ENCODE peak calls at places on chromosomes 16 and 17, in seven cellular contexts. E is GM20000, X is brain microvascular endothelial cell, U is prostate gland, Z is ovary, L is fibroblast of lung, J is esophagus muscularis mucosa. R is an unnamed sample.

GRCh38 chr17:7852919-7853692 is 1.8 kb upstream of the TMEM88 start:
- DNase-seq in E (no peak), X (no peak), U (no peak), Z (peak; percentile 51), L (no peak), J (no peak), R (no peak)

GRCh38 chr17:72978593-72979218 is 113.8 kb downstream of the SLC39A11 start:
- DNase-seq in E (no peak), X (no peak), U (no peak), Z (no peak), L (no peak), J (no peak), R (peak; percentile 49)

GRCh38 chr16:4505356-4506153 is 29.4 kb downstream of the HMOX2 start:
- DNase-seq in E (peak; percentile 70), X (no peak), U (no peak), Z (no peak), L (no peak), J (no peak), R (no peak)

GRCh38 chr16:56670640-56670934 is 973 bp downstream of the MT1H start:
- DNase-seq in E (no peak), X (no peak), U (no peak), Z (no peak), L (no peak), J (no peak), R (no peak)

GRCh38 chr16:57146735-57147134 is 39.1 kb downstream of the PSME3IP1 start:
- DNase-seq in E (no peak), X (no peak), U (no peak), Z (no peak), L (no peak), J (no peak), R (no peak)

GRCh38 chr17:34117332-34117731 is 137.8 kb upstream of the CCL2 start:
- DNase-seq in E (no peak), X (no peak), U (no peak), Z (no peak), L (no peak), J (peak; percentile 86), R (no peak)

GRCh38 chr17:29958947-29959657 is 17.7 kb downstream of the EFCAB5 start:
- DNase-seq in E (no peak), X (no peak), U (no peak), Z (no peak), L (no peak), J (no peak), R (peak; percentile 8)

GRCh38 chr17:927611-928461 is 51.7 kb downstream of the NXN start:
- DNase-seq in E (no peak), X (peak; percentile 65), U (peak; percentile 83), Z (no peak), L (peak; percentile 97), J (no peak), R (peak; percentile 95)

GRCh38 chr17:40460585-40460975 is 17.3 kb downstream of the IGFBP4 start:
- DNase-seq in E (no peak), X (no peak), U (no peak), Z (no peak), L (peak; percentile 28), J (no peak), R (no peak)

GRCh38 chr17:40952675-40953074 is 14.1 kb downstream of the KRT39 start:
- DNase-seq in E (no peak), X (peak; percentile 84), U (no peak), Z (no peak), L (peak; percentile 40), J (no peak), R (peak; percentile 88)

GRCh38 chr16:78871241-78871640 is 729.3 kb downstream of the MAF start:
- DNase-seq in E (no peak), X (no peak), U (no peak), Z (no peak), L (no peak), J (no peak), R (no peak)

DNA sequence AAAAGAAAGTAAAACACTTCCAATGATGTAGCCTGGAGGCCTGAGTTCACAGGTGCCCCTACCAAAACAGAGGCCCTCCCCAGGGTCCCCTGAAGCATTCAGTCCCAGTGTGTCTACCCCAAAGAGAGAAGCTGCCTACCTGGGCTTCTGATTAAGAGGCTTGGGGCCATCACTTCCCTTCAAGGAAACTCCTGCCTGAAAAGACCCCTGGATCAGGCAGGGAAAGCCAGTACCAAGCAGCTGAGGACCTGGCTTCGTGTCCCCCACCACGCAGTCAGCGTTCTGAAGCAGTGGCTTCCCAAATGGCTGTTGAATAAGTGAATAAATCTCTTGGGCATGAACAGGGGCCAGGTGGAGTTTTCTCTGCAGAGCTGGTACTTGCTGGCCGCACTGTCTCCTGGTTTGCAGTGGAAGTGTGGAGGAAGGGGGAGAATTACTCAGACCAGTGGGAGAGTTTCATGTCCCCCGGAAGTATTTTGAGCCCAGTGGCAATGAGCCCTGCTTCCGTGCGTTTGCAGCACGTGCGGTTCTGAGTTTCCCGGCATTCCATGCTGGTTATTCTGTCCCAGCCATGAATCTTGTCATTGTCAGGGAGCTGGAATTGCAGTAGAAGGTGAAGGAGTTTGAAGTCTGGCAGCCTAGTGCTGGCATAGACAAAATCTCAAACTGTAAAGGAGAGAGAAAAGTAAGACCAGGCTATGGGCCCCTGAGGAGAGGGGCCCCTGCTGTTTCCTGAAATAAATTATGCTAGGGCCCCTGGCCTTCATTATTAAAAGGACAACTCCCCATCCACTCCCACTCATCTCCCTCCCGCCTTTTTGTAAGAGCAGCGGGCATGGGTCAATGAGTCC is 27.0 kb downstream of the RMI2 start:
- DNase-seq in E (no peak), X (no peak), U (no peak), Z (no peak), L (no peak), J (no peak), R (no peak)
- TF ChIP-seq CTCF in E (no peak), X (no peak), U (no peak), Z (no peak), L (no peak), J (no peak), R (no peak)

GRCh38 chr16:74627506-74628220 is 20.7 kb upstream of the GLG1 start:
- DNase-seq in E (no peak), X (no peak), U (no peak), Z (no peak), L (peak; percentile 26), J (no peak), R (peak; percentile 47)
- TF ChIP-seq CTCF in E (no peak), X (no peak), U (no peak), Z (no peak), L (no peak), J (no peak), R (no peak)

GRCh38 chr17:80455328-80455710 is 21.1 kb downstream of the NPTX1 start:
- DNase-seq in E (peak; percentile 83), X (peak; percentile 38), U (no peak), Z (no peak), L (no peak), J (no peak), R (no peak)

GRCh38 chr17:80453126-80453979 is 23.1 kb downstream of the NPTX1 start:
- DNase-seq in E (no peak), X (no peak), U (no peak), Z (no peak), L (no peak), J (no peak), R (no peak)

GRCh38 chr17:80453980-80454556 is 22.3 kb downstream of the NPTX1 start:
- DNase-seq in E (no peak), X (no peak), U (no peak), Z (peak; percentile 52), L (peak; percentile 21), J (no peak), R (no peak)

GRCh38 chr17:80455784-80456183 is 20.6 kb downstream of the NPTX1 start:
- DNase-seq in E (no peak), X (no peak), U (no peak), Z (no peak), L (no peak), J (no peak), R (no peak)

GRCh38 chr17:80454557-80455327 is 21.7 kb downstream of the NPTX1 start:
- DNase-seq in E (peak; percentile 99), X (peak; percentile 92), U (peak; percentile 96), Z (peak; percentile 98), L (peak; percentile 96), J (peak; percentile 98), R (peak; percentile 98)
- TF ChIP-seq CTCF in E (no peak), X (no peak), U (no peak), Z (no peak), L (no peak), J (no peak), R (no peak)

DNA sequence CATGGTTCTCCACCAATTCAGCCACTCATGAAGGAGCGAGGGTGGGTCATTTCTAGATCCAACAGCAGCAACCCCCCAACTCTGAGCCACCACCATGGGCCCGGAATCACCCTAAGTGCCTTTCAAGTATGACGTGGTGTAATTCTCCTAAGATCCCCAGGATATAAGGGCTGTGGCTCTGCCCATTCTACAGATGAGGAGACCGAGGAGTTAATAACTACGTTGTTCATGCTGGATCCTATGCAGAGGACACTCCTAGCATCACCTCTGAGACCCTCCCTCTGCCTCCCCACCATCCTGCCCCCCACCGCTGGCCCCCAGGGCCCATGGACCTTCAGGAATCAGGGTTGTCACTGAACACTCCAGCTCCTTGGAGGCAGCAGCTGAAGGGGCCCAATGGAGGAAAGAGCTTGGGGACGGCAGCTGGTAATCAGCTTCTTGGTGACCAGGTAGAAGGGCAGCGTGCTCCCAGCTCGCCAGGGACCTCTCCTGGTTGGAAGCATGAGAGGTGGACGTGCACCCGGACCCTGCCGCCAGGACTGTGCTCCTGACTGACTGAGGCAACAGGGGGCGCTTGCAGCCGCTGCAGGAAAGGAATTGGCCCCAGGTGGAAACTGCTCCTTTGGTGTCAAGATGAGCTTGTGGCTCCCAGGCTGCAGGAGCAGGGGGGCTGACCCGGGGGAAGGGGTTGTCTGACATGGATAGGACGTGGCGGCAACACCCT is 28.2 kb upstream of the CACNG1 start:
- DNase-seq in E (no peak), X (no peak), U (no peak), Z (no peak), L (no peak), J (no peak), R (no peak)
- TF ChIP-seq CTCF in E (no peak), X (no peak), U (no peak), Z (no peak), L (no peak), J (no peak), R (no peak)

GRCh38 chr17:76855105-76855504 is 13.1 kb upstream of the MGAT5B start:
- DNase-seq in E (no peak), X (no peak), U (no peak), Z (no peak), L (no peak), J (no peak), R (no peak)
- TF ChIP-seq CTCF in E (no peak), X (no peak), U (no peak), Z (no peak), L (no peak), J (no peak), R (no peak)

GRCh38 chr16:3212006-3212405 is 23.0 kb downstream of the ZNF200 start:
- DNase-seq in E (no peak), X (no peak), U (no peak), Z (no peak), L (no peak), J (no peak), R (no peak)

GRCh38 chr16:3202903-3203539 is 15.0 kb downstream of the OR1F1 start:
- DNase-seq in E (no peak), X (no peak), U (no peak), Z (no peak), L (no peak), J (no peak), R (no peak)

GRCh38 chr16:3212567-3212966 is 22.4 kb downstream of the ZNF200 start:
- DNase-seq in E (no peak), X (no peak), U (no peak), Z (no peak), L (no peak), J (no peak), R (no peak)

GRCh38 chr16:3207086-3207953 is 19.3 kb downstream of the OR1F1 start:
- DNase-seq in E (no peak), X (no peak), U (no peak), Z (no peak), L (no peak), J (no peak), R (no peak)
- TF ChIP-seq CTCF in E (no peak), X (no peak), U (no peak), Z (no peak), L (no peak), J (no peak), R (no peak)